ENCODE peak calls at places on chromosomes 2 and 18, in ten cellular contexts. T, P, X, Z, Y, W, V, B, E and M are unnamed samples.

GRCh38 chr2:44005831-44006230 is 10.0 kb upstream of the LRPPRC start:
- DNase-seq in Y (no peak), E (no peak), X (no peak), Z (no peak), B (no peak), T (no peak), V (no peak), W (no peak), P (no peak), M (no peak)

GRCh38 chr2:120669121-120669952 is 66.3 kb upstream of the GLI2 start:
- DNase-seq in P (no peak), Z (no peak), Y (peak), V (no peak), W (no peak), B (no peak), E (no peak), T (no peak), X (peak), M (no peak)

GRCh38 chr2:127057371-127058245 is 49.3 kb downstream of the BIN1 start:
- DNase-seq in T (no peak), E (no peak), Z (no peak), Y (no peak), W (no peak), B (no peak), P (no peak), X (no peak), V (no peak), M (no peak)

GRCh38 chr2:85413592-85414421 is 3.6 kb upstream of the CAPG start:
- DNase-seq in Y (no peak), W (no peak), P (no peak), T (no peak), V (peak), X (no peak), E (no peak), Z (no peak), B (no peak), M (no peak)

GRCh38 chr2:100880730-100881129 is 60.8 kb downstream of the NPAS2 start:
- DNase-seq in V (no peak), Y (no peak), X (no peak), W (no peak), Z (no peak), E (no peak), T (no peak), B (no peak), P (no peak), M (no peak)

GRCh38 chr2:241702155-241702404 is 241 bp downstream of the ING5 start:
- DNase-seq in X (no peak), P (peak), B (no peak), E (peak), V (no peak), Z (peak), W (peak), Y (no peak), T (no peak), M (no peak)

GRCh38 chr2:46074501-46074900 is 222.7 kb upstream of the EPAS1 start:
- DNase-seq in V (no peak), T (no peak), X (no peak), E (no peak), W (no peak), Z (no peak), B (no peak), Y (peak), P (no peak), M (no peak)

GRCh38 chr2:37880546-37880945 is 44.5 kb upstream of the RMDN2 start:
- DNase-seq in Y (no peak), P (no peak), T (no peak), Z (no peak), W (no peak), V (no peak), X (no peak), B (no peak), E (no peak), M (no peak)

GRCh38 chr18:51135361-51135760 is 62.1 kb downstream of the MEX3C start:
- DNase-seq in W (no peak), T (no peak), P (no peak), Y (no peak), X (no peak), E (peak), Z (no peak), V (no peak), B (no peak), M (no peak)

GRCh38 chr18:7979714-7980113 is 412.6 kb downstream of the PTPRM start:
- DNase-seq in B (no peak), Y (no peak), X (no peak), W (no peak), Z (no peak), E (no peak), P (no peak), V (no peak), T (no peak), M (no peak)

GRCh38 chr2:128726221-128726620 is 407.6 kb upstream of the HS6ST1 start:
- DNase-seq in X (no peak), W (no peak), T (no peak), E (no peak), Z (no peak), P (no peak), V (no peak), Y (no peak), B (no peak), M (no peak)

GRCh38 chr18:22114526-22115321 is 54.7 kb upstream of the GATA6 start:
- DNase-seq in V (no peak), W (no peak), B (no peak), T (no peak), E (no peak), Y (no peak), Z (no peak), P (no peak), X (no peak), M (no peak)

GRCh38 chr2:19033240-19033639 is 325.2 kb downstream of the OSR1 start:
- DNase-seq in Z (no peak), E (no peak), W (no peak), B (no peak), T (no peak), P (no peak), V (no peak), X (no peak), Y (no peak), M (no peak)

GRCh38 chr2:400988-401679 is 113.2 kb upstream of the ALKAL2 start:
- DNase-seq in W (no peak), P (no peak), X (no peak), B (no peak), Z (no peak), Y (no peak), T (no peak), E (no peak), V (no peak), M (no peak)

GRCh38 chr2:53672881-53673522 is 94.6 kb upstream of the CHAC2 start:
- DNase-seq in T (no peak), Y (no peak), P (no peak), V (no peak), Z (no peak), E (no peak), B (no peak), X (no peak), W (no peak), M (no peak)

GRCh38 chr2:190854726-190855125 is 25.9 kb upstream of the GLS start:
- DNase-seq in Y (no peak), X (no peak), B (no peak), V (no peak), T (no peak), P (no peak), W (no peak), Z (no peak), E (no peak), M (no peak)

GRCh38 chr2:238462782-238463396 is 36.2 kb downstream of the ASB1 start:
- DNase-seq in W (peak), T (no peak), V (no peak), Z (no peak), E (no peak), B (no peak), Y (peak), X (peak), P (no peak), M (no peak)

GRCh38 chr2:188527110-188527509 is 235.4 kb downstream of the GULP1 start:
- DNase-seq in B (no peak), W (no peak), P (no peak), T (no peak), X (no peak), Z (no peak), Y (no peak), E (no peak), V (no peak), M (no peak)

GRCh38 chr2:164625378-164625971 is 4.2 kb upstream of the GRB14 start:
- DNase-seq in W (no peak), T (no peak), Z (no peak), P (no peak), E (peak), B (no peak), V (no peak), X (no peak), Y (no peak), M (peak)

GRCh38 chr2:152493417-152493816 is 158.4 kb downstream of the FMNL2 start:
- DNase-seq in B (no peak), Z (no peak), Y (no peak), P (no peak), W (no peak), X (no peak), T (no peak), E (no peak), V (no peak), M (no peak)

GRCh38 chr2:132701810-132702209 is 31.8 kb upstream of the LYPD1 start:
- DNase-seq in P (no peak), X (no peak), B (no peak), Y (no peak), V (no peak), E (no peak), W (no peak), Z (no peak), T (no peak), M (no peak)

GRCh38 chr2:7118606-7119503 is 201.6 kb downstream of the RNF144A start:
- DNase-seq in B (no peak), E (no peak), Z (no peak), X (peak), P (no peak), Y (no peak), V (no peak), T (peak), W (peak), M (no peak)

GRCh38 chr2:137964066-137964858 is at the start of gene HNMT:
- DNase-seq in E (peak), V (peak), Y (peak), P (no peak), B (peak), X (peak), Z (no peak), W (no peak), T (peak), M (peak)

GRCh38 chr2:71471276-71471675 is 17.9 kb downstream of the DYSF start:
- DNase-seq in B (no peak), P (no peak), E (peak), Z (no peak), T (no peak), V (no peak), Y (no peak), W (no peak), X (no peak), M (peak)

GRCh38 chr2:156852681-156853080 is 404.8 kb upstream of the GALNT5 start:
- DNase-seq in Z (no peak), Y (no peak), V (no peak), X (no peak), E (no peak), T (no peak), W (no peak), B (no peak), P (no peak), M (no peak)

GRCh38 chr18:8368490-8369217 is 240.6 kb upstream of the RAB12 start:
- DNase-seq in B (no peak), P (no peak), V (no peak), Y (no peak), X (no peak), Z (no peak), T (no peak), E (no peak), W (no peak), M (no peak)

GRCh38 chr2:10501521-10501961 is 53.4 kb upstream of the ODC1 start:
- DNase-seq in P (no peak), E (no peak), W (no peak), Z (no peak), V (no peak), Y (no peak), B (no peak), X (no peak), T (no peak), M (no peak)

GRCh38 chr2:96591494-96591893 is 46.6 kb downstream of the KANSL3 start:
- DNase-seq in E (no peak), Z (no peak), V (no peak), T (no peak), Y (no peak), W (no peak), P (no peak), B (no peak), X (no peak), M (no peak)

GRCh38 chr2:162890690-162891311 is 52.2 kb upstream of the KCNH7 start:
- DNase-seq in W (peak), E (peak), Z (no peak), Y (no peak), P (no peak), T (peak), V (no peak), B (peak), X (peak), M (peak)